ENCODE peak calls at places on chromosomes 1 and 21, in four cellular contexts. E, X, V and L are unnamed samples.

GRCh38 chr1:27671964-27672749 is at the start of gene IFI6:
- DNase-seq in E (peak; percentile 78), X (peak; percentile 76), V (peak; percentile 95), L (peak; percentile 95)

GRCh38 chr1:43864111-43865045 is 69.2 kb upstream of the ARTN start:
- DNase-seq in E (no peak), X (no peak), V (no peak), L (no peak)

GRCh38 chr1:24961961-24962861 is 32.1 kb upstream of the RUNX3 start:
- DNase-seq in E (no peak), X (peak; percentile 57), V (no peak), L (no peak)

GRCh38 chr1:9413143-9413876 is 120.6 kb downstream of the SPSB1 start:
- DNase-seq in E (peak; percentile 44), X (peak; percentile 55), V (peak; percentile 91), L (peak; percentile 84)

GRCh38 chr1:93199150-93199549 is 18.6 kb downstream of the CCDC18 start:
- DNase-seq in E (no peak), X (no peak), V (no peak), L (no peak)

GRCh38 chr1:16164821-16165364 is 9.0 kb upstream of the EPHA2 start:
- DNase-seq in E (no peak), X (no peak), V (no peak), L (no peak)

GRCh38 chr1:15678578-15678977 is 5.5 kb upstream of the PLEKHM2 start:
- DNase-seq in E (peak; percentile 66), X (no peak), V (no peak), L (peak; percentile 96)

GRCh38 chr21:43611598-43612369 is 47.5 kb downstream of the HSF2BP start:
- DNase-seq in E (peak; percentile 73), X (peak; percentile 78), V (peak; percentile 84), L (peak; percentile 73)

GRCh38 chr1:227928811-227929375 is 18.8 kb downstream of the WNT9A start:
- DNase-seq in E (no peak), X (no peak), V (no peak), L (no peak)

GRCh38 chr1:165900576-165901380 is 73.4 kb downstream of the UCK2 start:
- DNase-seq in E (peak; percentile 27), X (no peak), V (peak; percentile 71), L (peak; percentile 44)
- H3K4me1 ChIP-seq in E (no peaks in the 10 kb centered on the region), X (no peaks in the 10 kb centered on the region), V (peaks cover 4% of the 10 kb centered on the region), L (peaks cover 2% of the 10 kb centered on the region)

DNA sequence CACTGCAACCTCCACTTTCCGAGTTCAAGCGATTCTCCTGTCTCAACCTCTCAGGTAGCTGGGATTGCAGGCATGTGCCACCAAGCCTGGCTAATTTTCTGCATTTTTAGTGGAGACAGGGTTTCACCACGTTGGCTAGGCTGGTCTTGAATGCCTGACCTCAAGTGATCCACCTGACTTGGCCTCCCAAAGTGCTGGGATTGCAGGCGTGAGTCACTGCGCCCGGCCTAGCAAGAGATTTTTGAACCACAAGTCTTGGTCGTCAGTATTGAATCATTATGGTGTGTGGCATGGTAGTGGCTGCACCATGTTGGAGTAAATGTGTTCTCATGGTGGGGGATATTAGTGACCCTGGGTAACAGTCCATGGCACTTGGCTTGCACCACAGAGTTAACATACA is 24.9 kb downstream of the AK4 start:
- DNase-seq in E (no peak), X (no peak), V (no peak), L (no peak)
- H3K4me1 ChIP-seq in E (peaks cover 19% of the 10 kb centered on the region), X (peaks cover 14% of the 10 kb centered on the region), V (no peaks in the 10 kb centered on the region), L (peaks cover 2% of the 10 kb centered on the region)

GRCh38 chr1:118266436-118266835 is 81.4 kb upstream of the SPAG17 start:
- DNase-seq in E (no peak), X (no peak), V (no peak), L (no peak)

GRCh38 chr1:118258975-118259374 is 73.9 kb upstream of the SPAG17 start:
- DNase-seq in E (no peak), X (no peak), V (no peak), L (no peak)

GRCh38 chr1:118264326-118264725 is 79.3 kb upstream of the SPAG17 start:
- DNase-seq in E (no peak), X (no peak), V (no peak), L (no peak)
- H3K4me1 ChIP-seq in E (no peaks in the 10 kb centered on the region), X (no peaks in the 10 kb centered on the region), V (no peaks in the 10 kb centered on the region), L (no peaks in the 10 kb centered on the region)

DNA sequence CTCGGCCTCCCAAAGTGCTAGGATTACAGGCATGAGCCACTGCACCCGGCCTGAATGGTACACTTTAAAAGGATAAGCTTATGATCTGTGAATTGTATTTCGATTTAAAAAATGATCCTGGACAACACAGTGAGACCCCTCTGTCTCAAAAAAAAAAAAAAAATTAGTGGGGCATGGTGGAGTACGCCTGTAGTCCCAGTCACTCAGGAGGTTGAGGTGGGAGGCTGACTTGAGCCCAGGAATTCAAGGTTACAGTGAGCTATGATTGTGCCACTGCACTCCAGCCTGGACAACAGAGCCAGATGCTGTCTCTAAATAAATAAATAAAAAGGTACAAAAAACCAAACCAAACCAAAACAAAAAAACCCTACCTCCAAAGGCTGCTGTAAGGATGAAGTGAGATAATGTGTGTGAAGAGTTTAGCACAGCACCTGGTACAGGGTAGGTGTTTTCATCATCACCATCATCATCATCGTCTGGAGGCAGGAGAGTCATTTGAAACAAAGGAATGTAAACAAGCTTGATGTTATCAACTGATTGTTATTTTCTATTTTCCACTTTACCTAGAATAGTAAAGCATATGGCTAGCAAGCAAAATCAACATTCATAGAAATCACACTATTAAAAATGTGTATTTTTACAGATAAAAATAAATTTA is 22.5 kb upstream of the HTR1D start:
- DNase-seq in E (no peak), X (no peak), V (no peak), L (no peak)
- H3K4me1 ChIP-seq in E (peaks cover 2% of the 10 kb centered on the region), X (no peaks in the 10 kb centered on the region), V (no peaks in the 10 kb centered on the region), L (no peaks in the 10 kb centered on the region)

GRCh38 chr1:100950311-100950710 is 54.4 kb downstream of the SLC30A7 start:
- DNase-seq in E (no peak), X (no peak), V (no peak), L (no peak)
- H3K4me1 ChIP-seq in E (peaks cover 13% of the 10 kb centered on the region), X (peaks cover 43% of the 10 kb centered on the region), V (no peaks in the 10 kb centered on the region), L (peaks cover 6% of the 10 kb centered on the region)

GRCh38 chr1:159014851-159015250 is 5.1 kb downstream of the IFI16 start:
- DNase-seq in E (no peak), X (no peak), V (no peak), L (no peak)
- H3K4me1 ChIP-seq in E (no peaks in the 10 kb centered on the region), X (no peaks in the 10 kb centered on the region), V (no peaks in the 10 kb centered on the region), L (peaks cover under 1% of the 10 kb centered on the region)